ENCODE peak calls at places on chromosome 22, in four cellular contexts. T, E, K and V are unnamed samples.
A peak's percentile ranks its signal among the peaks of the same experiment; 100 is the strongest.

GRCh38 chr22:47402876-47403525 is 640.6 kb downstream of the TBC1D22A start:
- DNase-seq in T (no peak), E (no peak), K (no peak), V (no peak)

GRCh38 chr22:29907753-29908515 is 25.0 kb downstream of the MTMR3 start:
- DNase-seq in T (peak; percentile 98), E (peak; percentile 93), K (peak; percentile 94), V (peak; percentile 95)

GRCh38 chr22:32475428-32476010 is 908 bp downstream of the FBXO7 start:
- DNase-seq in T (peak; percentile 33), E (peak; percentile 8), K (no peak), V (peak; percentile 65)

GRCh38 chr22:30266445-30267381 is at the start of gene OSM:
- DNase-seq in T (no peak), E (no peak), K (no peak), V (no peak)

GRCh38 chr22:36162127-36163034 is 1.8 kb upstream of the APOL3 start:
- DNase-seq in T (no peak), E (no peak), K (no peak), V (no peak)

GRCh38 chr22:29083576-29084566 is 11.0 kb downstream of the KREMEN1 start:
- DNase-seq in T (peak; percentile 38), E (no peak), K (no peak), V (no peak)

GRCh38 chr22:21640810-21641209 is 1.3 kb upstream of the SDF2L1 start:
- DNase-seq in T (no peak), E (no peak), K (no peak), V (no peak)

GRCh38 chr22:43826142-43827093 is 14.3 kb upstream of the EFCAB6 start:
- DNase-seq in T (peak; percentile 62), E (no peak), K (peak; percentile 68), V (peak; percentile 79)

GRCh38 chr22:36934940-36935610 is 21.6 kb downstream of the CSF2RB start:
- DNase-seq in T (no peak), E (no peak), K (no peak), V (no peak)

GRCh38 chr22:49824936-49825335 is 2.7 kb downstream of the BRD1 start:
- DNase-seq in T (no peak), E (no peak), K (no peak), V (no peak)

GRCh38 chr22:28426346-28427132 is 253.1 kb downstream of the TTC28 start:
- DNase-seq in T (no peak), E (no peak), K (no peak), V (no peak)

GRCh38 chr22:17633217-17633997 is 4.9 kb upstream of the ATP6V1E1 start:
- DNase-seq in T (peak; percentile 95), E (peak; percentile 87), K (peak; percentile 97), V (peak; percentile 99)

GRCh38 chr22:47196493-47196849 is 434.0 kb downstream of the TBC1D22A start:
- DNase-seq in T (no peak), E (no peak), K (no peak), V (no peak)

GRCh38 chr22:50089231-50090140 is at the start of gene MOV10L1:
- DNase-seq in T (no peak), E (no peak), K (no peak), V (no peak)

GRCh38 chr22:39954584-39955055 is 5.6 kb upstream of the TMA7B start:
- DNase-seq in T (peak; percentile 24), E (no peak), K (peak; percentile 80), V (peak; percentile 29)
- H3K27ac ChIP-seq in T (no peak overlapping the region), E (no peak overlapping the region), K (no peak overlapping the region), V (no peak overlapping the region)

GRCh38 chr22:42561856-42562255 is 8.1 kb downstream of the SERHL2 start:
- DNase-seq in T (no peak), E (no peak), K (no peak), V (no peak)
- H3K27ac ChIP-seq in T (no peak overlapping the region), E (no peak overlapping the region), K (no peak overlapping the region), V (no peak overlapping the region)

GRCh38 chr22:38318792-38319773 is 1.9 kb upstream of the CSNK1E start:
- DNase-seq in T (no peak), E (no peak), K (no peak), V (no peak)
- H3K27ac ChIP-seq in T (peak overlapping the region; percentile 99), E (peak overlapping the region; percentile 94), K (peak overlapping the region; percentile 93), V (peak overlapping the region; percentile 80)

GRCh38 chr22:26642465-26643367 is 14.7 kb upstream of the MIAT start:
- DNase-seq in T (no peak), E (no peak), K (no peak), V (no peak)
- H3K27ac ChIP-seq in T (no peak overlapping the region), E (no peak overlapping the region), K (no peak overlapping the region), V (no peak overlapping the region)

GRCh38 chr22:46025973-46026906 is 49.3 kb upstream of the WNT7B start:
- DNase-seq in T (no peak), E (no peak), K (no peak), V (no peak)

GRCh38 chr22:46026907-46027218 is 49.9 kb upstream of the WNT7B start:
- DNase-seq in T (no peak), E (no peak), K (no peak), V (no peak)

GRCh38 chr22:46028069-46028991 is 51.4 kb upstream of the WNT7B start:
- DNase-seq in T (no peak), E (no peak), K (no peak), V (no peak)

GRCh38 chr22:46029036-46029435 is 52.1 kb upstream of the WNT7B start:
- DNase-seq in T (no peak), E (no peak), K (no peak), V (no peak)

GRCh38 chr22:46027219-46028068 is 50.5 kb upstream of the WNT7B start:
- DNase-seq in T (no peak), E (no peak), K (no peak), V (no peak)
- H3K27ac ChIP-seq in T (no peak overlapping the region), E (no peak overlapping the region), K (no peak overlapping the region), V (peak overlapping the region; percentile 34)

GRCh38 chr22:19599626-19600243 is 75.5 kb upstream of the CLDN5 start:
- DNase-seq in T (peak; percentile 35), E (no peak), K (no peak), V (no peak)

GRCh38 chr22:19597399-19597735 is 73.2 kb upstream of the CLDN5 start:
- DNase-seq in T (no peak), E (no peak), K (no peak), V (no peak)

GRCh38 chr22:19599004-19599403 is 74.8 kb upstream of the CLDN5 start:
- DNase-seq in T (no peak), E (no peak), K (no peak), V (no peak)

GRCh38 chr22:19596680-19597398 is 72.6 kb upstream of the CLDN5 start:
- DNase-seq in T (no peak), E (no peak), K (no peak), V (no peak)

GRCh38 chr22:19598054-19598855 is 74.0 kb upstream of the CLDN5 start:
- DNase-seq in T (peak; percentile 43), E (no peak), K (peak; percentile 55), V (peak; percentile 46)
- H3K27ac ChIP-seq in T (peak overlapping the region; percentile 73), E (no peak overlapping the region), K (no peak overlapping the region), V (no peak overlapping the region)

DNA sequence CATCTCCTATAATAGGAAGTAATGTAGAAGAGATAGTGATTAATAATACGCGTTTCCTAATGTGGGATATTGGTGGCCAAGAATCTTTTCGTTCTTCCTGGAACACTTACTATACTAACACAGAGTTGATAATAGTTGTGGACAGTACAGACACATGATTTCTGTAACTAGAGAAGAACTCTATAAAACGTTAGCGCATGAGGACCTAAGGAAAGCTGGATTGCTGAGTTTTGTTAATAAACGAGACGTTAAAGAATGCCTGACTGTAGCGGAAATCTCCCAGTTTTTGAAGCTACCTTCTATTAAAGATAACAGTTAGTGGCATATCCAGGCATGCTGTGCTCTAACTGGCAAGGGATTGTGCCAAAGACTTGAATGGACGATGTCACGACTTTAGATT is 83.3 kb downstream of the GGT1 start:
- DNase-seq in T (no peak), E (no peak), K (no peak), V (no peak)
- H3K27ac ChIP-seq in T (no peak overlapping the region), E (no peak overlapping the region), K (no peak overlapping the region), V (no peak overlapping the region)

DNA sequence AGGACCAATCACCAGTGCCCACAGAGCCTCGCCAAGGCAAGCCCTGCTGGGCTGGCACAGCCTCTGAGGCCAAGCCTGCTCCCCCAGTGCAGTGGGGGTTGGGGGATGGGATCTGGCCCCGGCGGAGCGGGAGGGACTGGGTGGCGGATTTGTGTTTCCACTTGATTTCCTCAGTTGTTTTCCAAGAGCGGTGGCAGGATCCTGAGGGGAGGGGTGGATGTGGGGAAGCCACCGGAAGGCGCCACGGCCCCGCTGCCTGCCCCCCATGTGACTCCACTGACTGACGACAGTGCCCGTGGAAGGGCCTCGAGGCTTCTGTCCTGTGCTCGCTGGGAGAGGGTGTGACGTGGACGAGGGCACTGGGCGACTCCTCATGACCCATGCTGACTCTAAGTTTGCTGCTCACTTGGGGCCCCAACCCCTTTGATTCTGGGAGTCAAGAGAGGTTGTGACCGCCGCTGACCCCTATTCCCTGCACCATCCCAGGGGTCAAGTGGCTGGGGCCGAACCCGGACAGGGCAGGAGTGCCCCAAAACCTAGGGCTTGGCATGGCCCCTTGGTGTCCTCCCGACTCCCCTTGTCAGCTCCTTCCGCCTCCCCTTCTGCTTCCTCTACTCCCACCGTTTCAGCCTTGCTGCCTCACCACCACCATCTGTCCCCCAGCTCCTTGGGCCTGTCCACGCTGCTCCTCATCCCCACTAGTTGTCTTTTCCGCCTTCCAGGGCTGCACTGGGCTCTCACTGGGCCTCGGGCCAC is 23.5 kb upstream of the PICK1 start:
- DNase-seq in T (no peak), E (no peak), K (no peak), V (no peak)
- H3K27ac ChIP-seq in T (peak overlapping the region; percentile 74), E (peak overlapping the region; percentile 90), K (no peak overlapping the region), V (no peak overlapping the region)

GRCh38 chr22:41369089-41369745 is 12.5 kb upstream of the TEF start:
- DNase-seq in T (no peak), E (no peak), K (no peak), V (no peak)

GRCh38 chr22:41367039-41367679 is 14.6 kb upstream of the TEF start:
- DNase-seq in T (peak; percentile 71), E (peak; percentile 71), K (peak; percentile 94), V (peak; percentile 78)

GRCh38 chr22:41369837-41370236 is 11.9 kb upstream of the TEF start:
- DNase-seq in T (no peak), E (no peak), K (no peak), V (no peak)

GRCh38 chr22:41367680-41368542 is 13.8 kb upstream of the TEF start:
- DNase-seq in T (no peak), E (no peak), K (peak; percentile 20), V (peak; percentile 24)

DNA sequence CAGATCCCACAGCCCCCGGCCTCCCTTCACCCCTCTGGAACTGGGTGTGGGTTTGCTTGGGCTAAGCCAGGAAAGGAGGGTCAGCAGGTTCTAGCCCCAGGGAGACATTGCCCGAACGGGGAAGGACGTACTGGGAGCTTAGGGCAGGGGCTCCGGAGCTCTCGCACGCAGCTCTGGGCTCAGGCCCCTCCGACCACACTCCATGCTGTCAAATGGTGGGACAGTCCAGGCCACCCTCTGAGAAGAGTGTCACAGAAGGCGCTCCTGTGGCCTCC is 13.3 kb upstream of the TEF start:
- DNase-seq in T (no peak), E (no peak), K (no peak), V (no peak)
- H3K27ac ChIP-seq in T (no peak overlapping the region), E (no peak overlapping the region), K (no peak overlapping the region), V (no peak overlapping the region)